ENCODE peak calls at places on chromosome 13, in six cellular contexts. One of them, this sample, is unnamed.

GRCh38 chr13:46640843-46641242 is 87.9 kb downstream of the LRCH1 start:
- DNase-seq in ovary: no peak
- DNase-seq in mucosa of descending colon: no peak
- DNase-seq in fibroblast of mammary gland: peak
- DNase-seq in heart right ventricle: no peak
- DNase-seq in progenitor cell of endocrine pancreas: no peak
- DNase-seq in this sample: no peak

GRCh38 chr13:100550433-100550832 is 38.2 kb downstream of the GGACT start:
- DNase-seq in ovary: peak
- DNase-seq in mucosa of descending colon: no peak
- DNase-seq in fibroblast of mammary gland: peak
- DNase-seq in heart right ventricle: peak
- DNase-seq in progenitor cell of endocrine pancreas: no peak
- DNase-seq in this sample: no peak

GRCh38 chr13:66367356-66367755 is 862.8 kb downstream of the PCDH9 start:
- DNase-seq in ovary: no peak
- DNase-seq in mucosa of descending colon: no peak
- DNase-seq in fibroblast of mammary gland: no peak
- DNase-seq in heart right ventricle: no peak
- DNase-seq in progenitor cell of endocrine pancreas: no peak
- DNase-seq in this sample: no peak

GRCh38 chr13:69168436-69168835 is 939.2 kb upstream of the ATXN8OS start:
- DNase-seq in ovary: no peak
- DNase-seq in mucosa of descending colon: no peak
- DNase-seq in fibroblast of mammary gland: no peak
- DNase-seq in heart right ventricle: no peak
- DNase-seq in progenitor cell of endocrine pancreas: no peak
- DNase-seq in this sample: no peak

GRCh38 chr13:90800082-90800746 is 547.3 kb upstream of the MIR17HG start:
- DNase-seq in ovary: peak
- DNase-seq in mucosa of descending colon: peak
- DNase-seq in fibroblast of mammary gland: no peak
- DNase-seq in heart right ventricle: peak
- DNase-seq in progenitor cell of endocrine pancreas: no peak
- DNase-seq in this sample: peak

GRCh38 chr13:99968521-99969367 is 2.8 kb downstream of the ZIC5 start:
- DNase-seq in ovary: no peak
- DNase-seq in mucosa of descending colon: peak
- DNase-seq in fibroblast of mammary gland: no peak
- DNase-seq in heart right ventricle: no peak
- DNase-seq in progenitor cell of endocrine pancreas: no peak
- DNase-seq in this sample: no peak

GRCh38 chr13:23828866-23829265 is 60.3 kb downstream of the MIPEP start:
- DNase-seq in ovary: no peak
- DNase-seq in mucosa of descending colon: no peak
- DNase-seq in fibroblast of mammary gland: peak
- DNase-seq in heart right ventricle: no peak
- DNase-seq in progenitor cell of endocrine pancreas: no peak
- DNase-seq in this sample: no peak

GRCh38 chr13:75841905-75842304 is 205.8 kb downstream of the LMO7 start:
- DNase-seq in ovary: no peak
- DNase-seq in mucosa of descending colon: no peak
- DNase-seq in fibroblast of mammary gland: no peak
- DNase-seq in heart right ventricle: no peak
- DNase-seq in progenitor cell of endocrine pancreas: no peak
- DNase-seq in this sample: no peak

GRCh38 chr13:34207334-34207733 is 389.4 kb downstream of the RFC3 start:
- DNase-seq in ovary: no peak
- DNase-seq in mucosa of descending colon: no peak
- DNase-seq in fibroblast of mammary gland: peak
- DNase-seq in heart right ventricle: peak
- DNase-seq in progenitor cell of endocrine pancreas: no peak
- DNase-seq in this sample: no peak

GRCh38 chr13:68291595-68291994 is 1061.5 kb upstream of the PCDH9 start:
- DNase-seq in ovary: no peak
- DNase-seq in mucosa of descending colon: no peak
- DNase-seq in fibroblast of mammary gland: no peak
- DNase-seq in heart right ventricle: no peak
- DNase-seq in progenitor cell of endocrine pancreas: no peak
- DNase-seq in this sample: no peak

GRCh38 chr13:100125946-100126345 is 37.1 kb downstream of the PCCA start:
- DNase-seq in ovary: no peak
- DNase-seq in mucosa of descending colon: no peak
- DNase-seq in fibroblast of mammary gland: no peak
- DNase-seq in heart right ventricle: no peak
- DNase-seq in progenitor cell of endocrine pancreas: no peak
- DNase-seq in this sample: no peak

GRCh38 chr13:73754727-73755292 is 379.4 kb downstream of the KLF12 start:
- DNase-seq in ovary: no peak
- DNase-seq in mucosa of descending colon: no peak
- DNase-seq in fibroblast of mammary gland: peak
- DNase-seq in heart right ventricle: peak
- DNase-seq in progenitor cell of endocrine pancreas: peak
- DNase-seq in this sample: no peak

GRCh38 chr13:101449971-101450748 is 2.3 kb upstream of the ITGBL1 start:
- DNase-seq in ovary: no peak
- DNase-seq in mucosa of descending colon: no peak
- DNase-seq in fibroblast of mammary gland: peak
- DNase-seq in heart right ventricle: no peak
- DNase-seq in progenitor cell of endocrine pancreas: no peak
- DNase-seq in this sample: no peak

GRCh38 chr13:44013666-44014291 is 134.1 kb downstream of the LACC1 start:
- DNase-seq in ovary: no peak
- DNase-seq in mucosa of descending colon: no peak
- DNase-seq in fibroblast of mammary gland: peak
- DNase-seq in heart right ventricle: peak
- DNase-seq in progenitor cell of endocrine pancreas: no peak
- DNase-seq in this sample: no peak

GRCh38 chr13:103022328-103022727 is 43.9 kb downstream of the SLC10A2 start:
- DNase-seq in ovary: no peak
- DNase-seq in mucosa of descending colon: no peak
- DNase-seq in fibroblast of mammary gland: peak
- DNase-seq in heart right ventricle: no peak
- DNase-seq in progenitor cell of endocrine pancreas: no peak
- DNase-seq in this sample: no peak

GRCh38 chr13:24043590-24044350 is 116.8 kb upstream of the SPATA13 start:
- DNase-seq in ovary: no peak
- DNase-seq in mucosa of descending colon: no peak
- DNase-seq in fibroblast of mammary gland: no peak
- DNase-seq in heart right ventricle: no peak
- DNase-seq in progenitor cell of endocrine pancreas: no peak
- DNase-seq in this sample: no peak

GRCh38 chr13:31122143-31122542 is 39.6 kb downstream of the HSPH1 start:
- DNase-seq in ovary: no peak
- DNase-seq in mucosa of descending colon: no peak
- DNase-seq in fibroblast of mammary gland: no peak
- DNase-seq in heart right ventricle: no peak
- DNase-seq in progenitor cell of endocrine pancreas: no peak
- DNase-seq in this sample: no peak

GRCh38 chr13:48776396-48776795 is 122.7 kb downstream of the CYSLTR2 start:
- DNase-seq in ovary: no peak
- DNase-seq in mucosa of descending colon: no peak
- DNase-seq in fibroblast of mammary gland: peak
- DNase-seq in heart right ventricle: no peak
- DNase-seq in progenitor cell of endocrine pancreas: no peak
- DNase-seq in this sample: no peak

GRCh38 chr13:42283574-42283973 is 11.6 kb downstream of the AKAP11 start:
- DNase-seq in ovary: no peak
- DNase-seq in mucosa of descending colon: no peak
- DNase-seq in fibroblast of mammary gland: no peak
- DNase-seq in heart right ventricle: no peak
- DNase-seq in progenitor cell of endocrine pancreas: no peak
- DNase-seq in this sample: no peak

GRCh38 chr13:69556540-69557196 is 551.0 kb upstream of the ATXN8OS start:
- DNase-seq in ovary: no peak
- DNase-seq in mucosa of descending colon: no peak
- DNase-seq in fibroblast of mammary gland: no peak
- DNase-seq in heart right ventricle: no peak
- DNase-seq in progenitor cell of endocrine pancreas: no peak
- DNase-seq in this sample: no peak

GRCh38 chr13:21901772-21902708 is 231.2 kb downstream of the FGF9 start:
- DNase-seq in ovary: no peak
- DNase-seq in mucosa of descending colon: no peak
- DNase-seq in fibroblast of mammary gland: no peak
- DNase-seq in heart right ventricle: no peak
- DNase-seq in progenitor cell of endocrine pancreas: no peak
- DNase-seq in this sample: no peak

GRCh38 chr13:100645382-100645781 is 29.2 kb downstream of the TMTC4 start:
- DNase-seq in ovary: no peak
- DNase-seq in mucosa of descending colon: no peak
- DNase-seq in fibroblast of mammary gland: no peak
- DNase-seq in heart right ventricle: no peak
- DNase-seq in progenitor cell of endocrine pancreas: no peak
- DNase-seq in this sample: no peak

GRCh38 chr13:25980255-25980654 is 71.6 kb downstream of the SHISA2 start:
- DNase-seq in ovary: no peak
- DNase-seq in mucosa of descending colon: no peak
- DNase-seq in fibroblast of mammary gland: no peak
- DNase-seq in heart right ventricle: no peak
- DNase-seq in progenitor cell of endocrine pancreas: no peak
- DNase-seq in this sample: no peak

DNA sequence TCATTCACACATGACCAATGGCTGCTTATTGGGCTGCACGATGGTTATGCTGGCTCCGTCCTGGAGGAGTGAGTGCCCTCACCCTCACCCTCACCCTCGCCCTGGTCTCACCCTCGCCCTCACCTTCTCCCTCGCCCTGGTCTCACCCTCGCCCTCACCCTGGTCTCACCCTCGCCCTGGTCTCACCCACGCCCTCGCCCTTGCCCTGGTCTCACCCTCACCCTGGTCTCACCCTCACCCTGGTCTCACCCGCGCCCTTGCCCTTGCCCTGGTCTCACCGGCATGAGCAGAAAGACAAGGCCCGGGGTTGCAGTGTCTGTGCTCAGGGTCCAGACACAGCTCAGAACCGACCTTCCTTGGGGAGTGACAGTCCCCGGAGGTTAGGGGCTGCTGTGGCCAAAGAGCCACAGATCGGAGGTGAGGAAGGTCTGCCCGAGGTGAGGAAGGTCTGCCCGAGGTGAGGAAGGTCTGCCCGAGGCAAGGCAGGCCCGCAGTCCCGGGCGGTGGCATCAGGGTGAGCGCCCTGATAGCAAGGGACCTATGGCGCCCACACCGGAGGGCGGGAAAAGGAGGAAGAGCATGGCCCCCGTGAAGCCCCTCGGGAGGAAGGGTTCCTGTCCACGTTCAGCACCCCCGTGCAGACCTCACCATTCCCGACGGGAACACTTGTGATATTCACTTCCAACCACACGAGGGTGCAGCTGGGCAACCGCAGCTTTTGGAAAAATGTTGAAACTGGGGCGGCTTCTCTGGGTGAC is 65.6 kb downstream of the MCF2L start:
- DNase-seq in ovary: peak
- DNase-seq in mucosa of descending colon: peak
- DNase-seq in fibroblast of mammary gland: peak
- DNase-seq in heart right ventricle: peak
- DNase-seq in progenitor cell of endocrine pancreas: no peak
- DNase-seq in this sample: peak
- TF ChIP-seq CTCF in ovary: peak
- TF ChIP-seq CTCF in mucosa of descending colon: peak
- TF ChIP-seq CTCF in fibroblast of mammary gland: peak
- TF ChIP-seq CTCF in heart right ventricle: peak
- TF ChIP-seq CTCF in progenitor cell of endocrine pancreas: peak
- TF ChIP-seq CTCF in this sample: peak

GRCh38 chr13:27424246-27425150 is at the start of gene GTF3A:
- DNase-seq in ovary: peak
- DNase-seq in mucosa of descending colon: peak
- DNase-seq in fibroblast of mammary gland: peak
- DNase-seq in heart right ventricle: peak
- DNase-seq in progenitor cell of endocrine pancreas: peak
- DNase-seq in this sample: peak

GRCh38 chr13:27425151-27425917 is 915 bp downstream of the GTF3A start:
- DNase-seq in ovary: no peak
- DNase-seq in mucosa of descending colon: no peak
- DNase-seq in fibroblast of mammary gland: peak
- DNase-seq in heart right ventricle: no peak
- DNase-seq in progenitor cell of endocrine pancreas: no peak
- DNase-seq in this sample: no peak

GRCh38 chr13:27423333-27423732 is 1.1 kb upstream of the GTF3A start:
- DNase-seq in ovary: no peak
- DNase-seq in mucosa of descending colon: no peak
- DNase-seq in fibroblast of mammary gland: no peak
- DNase-seq in heart right ventricle: no peak
- DNase-seq in progenitor cell of endocrine pancreas: no peak
- DNase-seq in this sample: no peak

GRCh38 chr13:27419333-27419732 is 5.1 kb upstream of the GTF3A start:
- DNase-seq in ovary: no peak
- DNase-seq in mucosa of descending colon: no peak
- DNase-seq in fibroblast of mammary gland: no peak
- DNase-seq in heart right ventricle: no peak
- DNase-seq in progenitor cell of endocrine pancreas: no peak
- DNase-seq in this sample: no peak

DNA sequence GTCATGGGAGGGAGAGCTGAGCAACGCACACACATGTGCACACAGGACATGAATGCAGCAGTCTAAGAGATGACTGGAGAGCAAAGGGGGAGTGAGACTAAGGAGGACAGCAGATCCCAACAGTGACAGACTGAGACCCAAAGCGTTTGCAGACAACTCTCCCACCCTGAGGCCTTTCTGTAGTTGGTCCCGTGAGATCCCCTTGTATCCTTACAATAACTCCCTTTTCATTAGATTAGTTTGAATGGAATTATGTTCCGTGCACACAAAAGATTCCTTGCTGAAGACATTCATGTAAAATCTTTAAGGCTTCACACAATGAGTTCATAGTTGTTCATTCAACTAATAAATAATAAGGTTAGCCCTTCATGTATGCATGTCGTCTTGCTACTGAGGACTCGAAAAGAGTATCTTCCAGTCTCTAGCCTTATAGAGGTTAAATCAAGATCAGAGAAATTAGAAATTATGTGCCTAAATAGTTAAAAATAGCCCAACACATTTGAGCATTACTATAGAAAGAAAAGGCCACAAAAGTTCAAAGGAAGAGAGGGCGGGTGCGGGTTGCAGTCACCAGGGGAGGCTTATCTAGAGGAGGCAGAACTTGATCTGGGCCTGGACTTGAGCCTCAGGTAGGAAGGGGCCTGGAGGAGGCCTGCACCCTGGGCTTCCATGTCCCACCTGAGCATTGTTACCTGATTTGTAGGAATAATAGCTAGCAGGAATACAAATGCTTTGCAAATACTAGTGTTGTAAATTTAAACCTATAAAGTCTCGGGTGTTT is 3.1 kb upstream of the GTF3A start:
- DNase-seq in ovary: no peak
- DNase-seq in mucosa of descending colon: no peak
- DNase-seq in fibroblast of mammary gland: no peak
- DNase-seq in heart right ventricle: no peak
- DNase-seq in progenitor cell of endocrine pancreas: no peak
- DNase-seq in this sample: no peak
- TF ChIP-seq CTCF in ovary: no peak
- TF ChIP-seq CTCF in mucosa of descending colon: no peak
- TF ChIP-seq CTCF in fibroblast of mammary gland: no peak
- TF ChIP-seq CTCF in heart right ventricle: no peak
- TF ChIP-seq CTCF in progenitor cell of endocrine pancreas: no peak
- TF ChIP-seq CTCF in this sample: no peak

GRCh38 chr13:78497702-78498319 is 105.5 kb downstream of the POU4F1 start:
- DNase-seq in ovary: no peak
- DNase-seq in mucosa of descending colon: no peak
- DNase-seq in fibroblast of mammary gland: no peak
- DNase-seq in heart right ventricle: no peak
- DNase-seq in progenitor cell of endocrine pancreas: no peak
- DNase-seq in this sample: no peak
- TF ChIP-seq CTCF in ovary: no peak
- TF ChIP-seq CTCF in mucosa of descending colon: no peak
- TF ChIP-seq CTCF in fibroblast of mammary gland: no peak
- TF ChIP-seq CTCF in heart right ventricle: no peak
- TF ChIP-seq CTCF in progenitor cell of endocrine pancreas: no peak
- TF ChIP-seq CTCF in this sample: no peak

GRCh38 chr13:110531671-110532083 is 29.8 kb downstream of the RAB20 start:
- DNase-seq in ovary: no peak
- DNase-seq in mucosa of descending colon: no peak
- DNase-seq in fibroblast of mammary gland: no peak
- DNase-seq in heart right ventricle: no peak
- DNase-seq in progenitor cell of endocrine pancreas: no peak
- DNase-seq in this sample: no peak
- TF ChIP-seq CTCF in ovary: no peak
- TF ChIP-seq CTCF in mucosa of descending colon: no peak
- TF ChIP-seq CTCF in fibroblast of mammary gland: no peak
- TF ChIP-seq CTCF in heart right ventricle: no peak
- TF ChIP-seq CTCF in progenitor cell of endocrine pancreas: no peak
- TF ChIP-seq CTCF in this sample: no peak